ENCODE peak calls at places on chromosomes 2 and 18, in nine cellular contexts. Y is Peyer's patch, J is AG10803, G is hepatocyte, U is CD14-positive monocyte, X is NB4, N is cardiac muscle cell, B is thoracic aorta, F is Calu3. V is an unnamed sample.

GRCh38 chr2:202032841-202033316 is 776 bp upstream of the FZD7 start:
- DNase-seq in Y (peak), J (no peak), G (peak), U (peak), X (peak), N (peak), B (no peak), F (peak), V (no peak)

GRCh38 chr18:29160123-29160522 is 983.2 kb upstream of the CDH2 start:
- DNase-seq in Y (no peak), J (no peak), G (no peak), U (no peak), X (no peak), N (no peak), B (no peak), F (no peak), V (no peak)

GRCh38 chr2:102114290-102114721 is 28.2 kb upstream of the IL1R1 start:
- DNase-seq in Y (no peak), J (peak), G (no peak), U (no peak), X (no peak), N (peak), B (no peak), F (no peak), V (no peak)

GRCh38 chr18:46035701-46036680 is 36.1 kb downstream of the PSTPIP2 start:
- DNase-seq in Y (no peak), J (peak), G (no peak), U (no peak), X (no peak), N (peak), B (no peak), F (no peak), V (no peak)

GRCh38 chr2:121076885-121077549 is 208.0 kb downstream of the TFCP2L1 start:
- DNase-seq in Y (peak), J (peak), G (peak), U (peak), X (peak), N (peak), B (no peak), F (peak), V (no peak)

GRCh38 chr2:120109186-120110061 is 96.5 kb downstream of the EPB41L5 start:
- DNase-seq in Y (no peak), J (peak), G (peak), U (no peak), X (peak), N (peak), B (no peak), F (no peak), V (no peak)

GRCh38 chr2:14292964-14293363 is 339.6 kb upstream of the LRATD1 start:
- DNase-seq in Y (no peak), J (no peak), G (no peak), U (no peak), X (no peak), N (no peak), B (no peak), F (no peak), V (no peak)

GRCh38 chr18:62098960-62099359 is 87.9 kb downstream of the PIGN start:
- DNase-seq in Y (no peak), J (no peak), G (no peak), U (no peak), X (no peak), N (no peak), B (no peak), F (no peak), V (no peak)

GRCh38 chr2:171084128-171084527 is 76.6 kb downstream of the TLK1 start:
- DNase-seq in Y (no peak), J (no peak), G (no peak), U (no peak), X (no peak), N (no peak), B (no peak), F (no peak), V (no peak)

GRCh38 chr2:16662440-16662839 is 3.2 kb downstream of the CYRIA start:
- DNase-seq in Y (peak), J (no peak), G (no peak), U (no peak), X (no peak), N (peak), B (no peak), F (no peak), V (no peak)

GRCh38 chr2:16661536-16661935 is 4.1 kb downstream of the CYRIA start:
- DNase-seq in Y (no peak), J (no peak), G (no peak), U (no peak), X (no peak), N (no peak), B (no peak), F (no peak), V (no peak)

GRCh38 chr2:16660039-16660619 is 5.5 kb downstream of the CYRIA start:
- DNase-seq in Y (no peak), J (no peak), G (no peak), U (no peak), X (no peak), N (no peak), B (no peak), F (no peak), V (no peak)

GRCh38 chr2:16663121-16663905 is 2.3 kb downstream of the CYRIA start:
- DNase-seq in Y (no peak), J (no peak), G (no peak), U (no peak), X (peak), N (no peak), B (no peak), F (no peak), V (no peak)

DNA sequence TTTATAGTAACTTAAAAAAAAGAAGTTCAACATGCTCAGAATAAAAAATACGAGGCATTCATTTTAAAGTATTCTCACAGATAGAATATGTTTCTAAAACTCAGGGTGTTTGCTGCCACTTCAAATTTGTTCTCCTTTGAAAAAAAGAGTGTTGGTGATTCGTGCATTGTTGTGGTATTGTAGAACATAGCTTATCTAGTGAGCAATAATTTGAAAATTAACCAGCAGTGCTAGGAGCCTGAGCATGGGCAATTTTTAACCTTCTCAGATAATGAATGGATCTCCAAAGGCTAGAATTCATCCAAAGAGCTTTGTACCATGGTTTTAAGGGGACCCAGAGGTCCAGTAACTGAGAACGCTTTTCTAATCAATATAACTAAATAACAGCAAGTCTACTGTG is 3.7 kb downstream of the CYRIA start:
- DNase-seq in Y (no peak), J (no peak), G (no peak), U (no peak), X (no peak), N (no peak), B (no peak), F (no peak), V (no peak)
- TF ChIP-seq CTCF in Y (no peak), J (no peak), G (no peak), U (no peak), X (no peak), N (no peak), B (no peak), F (no peak), V (no peak)

DNA sequence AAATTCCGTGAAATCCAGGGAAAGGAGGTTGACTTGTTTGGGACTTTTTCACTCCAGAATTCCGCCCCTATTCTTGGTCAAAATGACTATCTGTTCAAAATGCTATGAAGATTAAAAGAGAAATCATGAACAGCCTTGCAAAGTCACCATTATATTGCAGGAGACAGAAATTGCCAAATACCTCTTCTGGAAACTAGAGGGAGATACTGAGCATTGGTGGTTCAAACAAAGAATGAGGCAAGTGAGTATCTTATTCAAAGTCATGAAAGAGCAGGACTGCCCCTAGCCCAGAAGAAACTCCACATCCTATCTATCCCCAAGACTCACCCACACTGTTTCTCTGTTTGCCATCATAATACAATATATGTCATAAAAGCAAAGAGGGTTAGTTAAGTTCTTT is 862.3 kb upstream of the POU3F3 start:
- DNase-seq in Y (no peak), J (no peak), G (no peak), U (no peak), X (peak), N (no peak), B (no peak), F (no peak), V (no peak)
- TF ChIP-seq CTCF in Y (no peak), J (peak), G (no peak), U (no peak), X (peak), N (no peak), B (no peak), F (no peak), V (peak)

DNA sequence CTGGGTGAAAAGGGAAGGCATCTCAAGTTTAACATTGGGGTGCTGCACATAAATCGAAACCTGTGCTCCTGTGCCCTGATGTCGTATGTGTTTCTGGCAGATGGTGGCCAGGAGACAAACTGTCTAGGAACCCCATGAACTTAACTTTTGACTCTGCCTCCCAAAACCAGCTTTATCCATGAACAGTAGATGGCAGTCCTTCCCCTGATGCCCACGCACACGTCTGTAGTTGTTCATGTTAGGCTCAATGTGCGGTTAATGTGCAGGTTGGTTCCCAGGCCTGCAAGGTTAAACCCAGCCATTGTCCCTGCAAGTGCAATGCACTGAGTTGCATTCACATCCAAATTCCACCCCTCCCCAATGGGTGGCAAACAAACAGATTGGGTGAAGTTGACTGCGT is 44.1 kb upstream of the SIX3 start:
- DNase-seq in Y (no peak), J (no peak), G (no peak), U (no peak), X (peak), N (no peak), B (no peak), F (peak), V (no peak)
- TF ChIP-seq CTCF in Y (no peak), J (peak), G (no peak), U (no peak), X (peak), N (no peak), B (no peak), F (no peak), V (peak)

GRCh38 chr18:6921571-6921970 is 192.1 kb downstream of the ARHGAP28 start:
- DNase-seq in Y (no peak), J (no peak), G (no peak), U (no peak), X (no peak), N (no peak), B (no peak), F (no peak), V (no peak)
- TF ChIP-seq CTCF in Y (no peak), J (no peak), G (no peak), U (no peak), X (no peak), N (no peak), B (no peak), F (no peak), V (no peak)